ENCODE peak calls at places on chromosomes 3 and 15, in five cellular contexts. One of them, this sample, is unnamed.

GRCh38 chr3:98587654-98588532 is 5.5 kb downstream of the CPOX start:
- DNase-seq in T-helper 1 cell: no peak
- DNase-seq in stimulated activated naive B cell treated with anti-CD40 and anti-IgM and Interleukin-4, amounts not matched to agents 10 μg/mL and 1 μg/mL and 100 μg/mL, for 72 hours: no peak
- DNase-seq in WTC11: no peak
- DNase-seq in EH: peak; percentile 43
- DNase-seq in this sample: peak; percentile 43

GRCh38 chr3:120428904-120429303 is 21.9 kb downstream of the FSTL1 start:
- DNase-seq in T-helper 1 cell: no peak
- DNase-seq in stimulated activated naive B cell treated with anti-CD40 and anti-IgM and Interleukin-4, amounts not matched to agents 10 μg/mL and 1 μg/mL and 100 μg/mL, for 72 hours: no peak
- DNase-seq in WTC11: no peak
- DNase-seq in EH: peak; percentile 89
- DNase-seq in this sample: peak; percentile 62

GRCh38 chr3:167813169-167814123 is 77.9 kb downstream of the SERPINI1 start:
- DNase-seq in T-helper 1 cell: no peak
- DNase-seq in stimulated activated naive B cell treated with anti-CD40 and anti-IgM and Interleukin-4, amounts not matched to agents 10 μg/mL and 1 μg/mL and 100 μg/mL, for 72 hours: no peak
- DNase-seq in WTC11: no peak
- DNase-seq in EH: peak; percentile 25
- DNase-seq in this sample: no peak

GRCh38 chr3:195397524-195397923 is 45.3 kb downstream of the ACAP2 start:
- DNase-seq in T-helper 1 cell: no peak
- DNase-seq in stimulated activated naive B cell treated with anti-CD40 and anti-IgM and Interleukin-4, amounts not matched to agents 10 μg/mL and 1 μg/mL and 100 μg/mL, for 72 hours: no peak
- DNase-seq in WTC11: no peak
- DNase-seq in EH: no peak
- DNase-seq in this sample: no peak

GRCh38 chr15:51879555-51879954 is 50.1 kb downstream of the TMOD3 start:
- DNase-seq in T-helper 1 cell: no peak
- DNase-seq in stimulated activated naive B cell treated with anti-CD40 and anti-IgM and Interleukin-4, amounts not matched to agents 10 μg/mL and 1 μg/mL and 100 μg/mL, for 72 hours: no peak
- DNase-seq in WTC11: no peak
- DNase-seq in EH: peak; percentile 55
- DNase-seq in this sample: peak; percentile 23

GRCh38 chr15:100788731-100789105 is 90.9 kb upstream of the ALDH1A3 start:
- DNase-seq in T-helper 1 cell: no peak
- DNase-seq in stimulated activated naive B cell treated with anti-CD40 and anti-IgM and Interleukin-4, amounts not matched to agents 10 μg/mL and 1 μg/mL and 100 μg/mL, for 72 hours: no peak
- DNase-seq in WTC11: no peak
- DNase-seq in EH: no peak
- DNase-seq in this sample: no peak

GRCh38 chr3:192827863-192828594 is 89.6 kb downstream of the MB21D2 start:
- DNase-seq in T-helper 1 cell: no peak
- DNase-seq in stimulated activated naive B cell treated with anti-CD40 and anti-IgM and Interleukin-4, amounts not matched to agents 10 μg/mL and 1 μg/mL and 100 μg/mL, for 72 hours: no peak
- DNase-seq in WTC11: no peak
- DNase-seq in EH: no peak
- DNase-seq in this sample: no peak

GRCh38 chr15:29102911-29103824 is 166.5 kb downstream of the NSMCE3 start:
- DNase-seq in T-helper 1 cell: no peak
- DNase-seq in stimulated activated naive B cell treated with anti-CD40 and anti-IgM and Interleukin-4, amounts not matched to agents 10 μg/mL and 1 μg/mL and 100 μg/mL, for 72 hours: no peak
- DNase-seq in WTC11: no peak
- DNase-seq in EH: peak; percentile 65
- DNase-seq in this sample: peak; percentile 60

GRCh38 chr3:169241575-169241927 is 422.0 kb downstream of the MECOM start:
- DNase-seq in T-helper 1 cell: no peak
- DNase-seq in stimulated activated naive B cell treated with anti-CD40 and anti-IgM and Interleukin-4, amounts not matched to agents 10 μg/mL and 1 μg/mL and 100 μg/mL, for 72 hours: no peak
- DNase-seq in WTC11: no peak
- DNase-seq in EH: peak; percentile 59
- DNase-seq in this sample: peak; percentile 50

GRCh38 chr15:78047631-78048409 is 29.7 kb downstream of the TBC1D2B start:
- DNase-seq in T-helper 1 cell: no peak
- DNase-seq in stimulated activated naive B cell treated with anti-CD40 and anti-IgM and Interleukin-4, amounts not matched to agents 10 μg/mL and 1 μg/mL and 100 μg/mL, for 72 hours: no peak
- DNase-seq in WTC11: no peak
- DNase-seq in EH: peak; percentile 85
- DNase-seq in this sample: peak; percentile 84

GRCh38 chr3:101574388-101575156 is 592 bp downstream of the PCNP start:
- DNase-seq in T-helper 1 cell: no peak
- DNase-seq in stimulated activated naive B cell treated with anti-CD40 and anti-IgM and Interleukin-4, amounts not matched to agents 10 μg/mL and 1 μg/mL and 100 μg/mL, for 72 hours: peak; percentile 49
- DNase-seq in WTC11: peak; percentile 39
- DNase-seq in EH: peak; percentile 70
- DNase-seq in this sample: peak; percentile 61

GRCh38 chr3:22373182-22373581 is 622.2 kb upstream of the ZNF385D start:
- DNase-seq in T-helper 1 cell: no peak
- DNase-seq in stimulated activated naive B cell treated with anti-CD40 and anti-IgM and Interleukin-4, amounts not matched to agents 10 μg/mL and 1 μg/mL and 100 μg/mL, for 72 hours: no peak
- DNase-seq in WTC11: no peak
- DNase-seq in EH: no peak
- DNase-seq in this sample: no peak

GRCh38 chr3:42691861-42692666 is 6.7 kb downstream of the KLHL40 start:
- DNase-seq in T-helper 1 cell: no peak
- DNase-seq in stimulated activated naive B cell treated with anti-CD40 and anti-IgM and Interleukin-4, amounts not matched to agents 10 μg/mL and 1 μg/mL and 100 μg/mL, for 72 hours: no peak
- DNase-seq in WTC11: no peak
- DNase-seq in EH: no peak
- DNase-seq in this sample: no peak

GRCh38 chr3:165667676-165668075 is 169.5 kb downstream of the BCHE start:
- DNase-seq in T-helper 1 cell: no peak
- DNase-seq in stimulated activated naive B cell treated with anti-CD40 and anti-IgM and Interleukin-4, amounts not matched to agents 10 μg/mL and 1 μg/mL and 100 μg/mL, for 72 hours: no peak
- DNase-seq in WTC11: no peak
- DNase-seq in EH: no peak
- DNase-seq in this sample: no peak

GRCh38 chr15:38147246-38147645 is 105.4 kb upstream of the SPRED1 start:
- DNase-seq in T-helper 1 cell: no peak
- DNase-seq in stimulated activated naive B cell treated with anti-CD40 and anti-IgM and Interleukin-4, amounts not matched to agents 10 μg/mL and 1 μg/mL and 100 μg/mL, for 72 hours: no peak
- DNase-seq in WTC11: no peak
- DNase-seq in EH: no peak
- DNase-seq in this sample: no peak

GRCh38 chr15:92655178-92655995 is at the start of gene FAM174B:
- DNase-seq in T-helper 1 cell: no peak
- DNase-seq in stimulated activated naive B cell treated with anti-CD40 and anti-IgM and Interleukin-4, amounts not matched to agents 10 μg/mL and 1 μg/mL and 100 μg/mL, for 72 hours: no peak
- DNase-seq in WTC11: peak; percentile 71
- DNase-seq in EH: peak; percentile 53
- DNase-seq in this sample: peak; percentile 6

GRCh38 chr3:33956211-33956610 is 157.8 kb downstream of the PDCD6IP start:
- DNase-seq in T-helper 1 cell: no peak
- DNase-seq in stimulated activated naive B cell treated with anti-CD40 and anti-IgM and Interleukin-4, amounts not matched to agents 10 μg/mL and 1 μg/mL and 100 μg/mL, for 72 hours: no peak
- DNase-seq in WTC11: no peak
- DNase-seq in EH: no peak
- DNase-seq in this sample: no peak